ENCODE peak calls at places on chromosomes 5 and 9, in nine cellular contexts. I is cardiac muscle cell, C is adrenal gland, A is omental fat pad, E is RWPE2, D is fibroblast of pulmonary artery, J is pancreas, T is bronchial epithelial cell, M is prostate gland. H is an unnamed sample.

GRCh38 chr5:112276996-112277395 is 142.1 kb downstream of the EPB41L4A start:
- DNase-seq in I (no peak), C (no peak), A (no peak), E (no peak), D (no peak), J (no peak), T (no peak), M (no peak), H (no peak)

GRCh38 chr9:115008536-115008935 is 78.1 kb upstream of the TNFSF8 start:
- DNase-seq in I (peak), C (no peak), A (no peak), E (no peak), D (peak), J (no peak), T (peak), M (no peak), H (no peak)

GRCh38 chr9:83281306-83282255 is 218.6 kb upstream of the RASEF start:
- DNase-seq in I (peak), C (peak), A (no peak), E (no peak), D (peak), J (no peak), T (peak), M (peak), H (no peak)

GRCh38 chr5:126124706-126125345 is 298.4 kb upstream of the GRAMD2B start:
- DNase-seq in I (peak), C (no peak), A (no peak), E (no peak), D (peak), J (no peak), T (peak), M (no peak), H (no peak)

GRCh38 chr9:118438805-118439204 is 734.6 kb downstream of the TLR4 start:
- DNase-seq in I (no peak), C (no peak), A (no peak), E (no peak), D (no peak), J (no peak), T (no peak), M (no peak), H (no peak)

GRCh38 chr5:139976703-139977102 is 66.4 kb downstream of the NRG2 start:
- DNase-seq in I (no peak), C (no peak), A (no peak), E (no peak), D (no peak), J (no peak), T (no peak), M (no peak), H (no peak)

GRCh38 chr9:122015165-122015821 is 77.8 kb downstream of the TTLL11 start:
- DNase-seq in I (no peak), C (no peak), A (no peak), E (no peak), D (no peak), J (no peak), T (no peak), M (no peak), H (no peak)

GRCh38 chr9:3880851-3881250 is 355.1 kb upstream of the RFX3 start:
- DNase-seq in I (peak), C (no peak), A (no peak), E (no peak), D (peak), J (no peak), T (peak), M (no peak), H (no peak)

GRCh38 chr5:109173395-109173794 is 236.4 kb downstream of the PJA2 start:
- DNase-seq in I (no peak), C (no peak), A (no peak), E (no peak), D (no peak), J (no peak), T (peak), M (no peak), H (no peak)

GRCh38 chr5:159310492-159310891 is 19.8 kb downstream of the IL12B start:
- DNase-seq in I (peak), C (no peak), A (no peak), E (no peak), D (no peak), J (peak), T (peak), M (peak), H (no peak)

GRCh38 chr9:6667633-6668280 is 22.2 kb upstream of the GLDC start:
- DNase-seq in I (peak), C (no peak), A (no peak), E (no peak), D (peak), J (no peak), T (peak), M (no peak), H (no peak)

GRCh38 chr5:132110930-132111329 is 37.3 kb downstream of the CSF2 start:
- DNase-seq in I (no peak), C (no peak), A (no peak), E (no peak), D (no peak), J (no peak), T (no peak), M (no peak), H (no peak)

GRCh38 chr5:135467051-135467625 is 15.0 kb upstream of the TIFAB start:
- DNase-seq in I (no peak), C (no peak), A (no peak), E (peak), D (no peak), J (peak), T (no peak), M (no peak), H (peak)

GRCh38 chr9:15211994-15212501 is 95.0 kb downstream of the TTC39B start:
- DNase-seq in I (peak), C (no peak), A (no peak), E (no peak), D (peak), J (no peak), T (no peak), M (no peak), H (no peak)

GRCh38 chr9:134661299-134661698 is 19.7 kb downstream of the COL5A1 start:
- DNase-seq in I (no peak), C (no peak), A (no peak), E (no peak), D (no peak), J (peak), T (no peak), M (no peak), H (peak)

GRCh38 chr9:113302792-113303418 is at the start of gene RNF183:
- DNase-seq in I (no peak), C (no peak), A (no peak), E (no peak), D (no peak), J (no peak), T (peak), M (no peak), H (no peak)

GRCh38 chr5:32506251-32506661 is 61.7 kb upstream of the ZFR start:
- DNase-seq in I (peak), C (no peak), A (no peak), E (no peak), D (peak), J (no peak), T (peak), M (no peak), H (no peak)

GRCh38 chr9:119088002-119088401 is 281.2 kb downstream of the BRINP1 start:
- DNase-seq in I (no peak), C (no peak), A (no peak), E (no peak), D (no peak), J (no peak), T (no peak), M (no peak), H (no peak)

GRCh38 chr5:19891658-19892057 is 96.3 kb downstream of the CDH18 start:
- DNase-seq in I (peak), C (no peak), A (no peak), E (no peak), D (peak), J (no peak), T (peak), M (no peak), H (no peak)

GRCh38 chr5:102930244-102930643 is 175.1 kb downstream of the PAM start:
- DNase-seq in I (no peak), C (no peak), A (no peak), E (no peak), D (no peak), J (no peak), T (no peak), M (no peak), H (no peak)

GRCh38 chr5:73591102-73591695 is 25.7 kb downstream of the UTP15 start:
- DNase-seq in I (peak), C (peak), A (no peak), E (no peak), D (peak), J (no peak), T (peak), M (peak), H (no peak)

GRCh38 chr9:81519816-81520215 is 169.5 kb downstream of the TLE1 start:
- DNase-seq in I (peak), C (no peak), A (no peak), E (no peak), D (no peak), J (no peak), T (no peak), M (no peak), H (no peak)

GRCh38 chr5:59142927-59143326 is 560.1 kb downstream of the RAB3C start:
- DNase-seq in I (no peak), C (no peak), A (no peak), E (no peak), D (no peak), J (no peak), T (no peak), M (no peak), H (no peak)

GRCh38 chr5:72436796-72437471 is 70.3 kb downstream of the ZNF366 start:
- DNase-seq in I (peak), C (no peak), A (no peak), E (no peak), D (peak), J (no peak), T (peak), M (no peak), H (no peak)

GRCh38 chr9:129932303-129933151 is 97.3 kb downstream of the USP20 start:
- DNase-seq in I (peak), C (no peak), A (no peak), E (no peak), D (peak), J (no peak), T (no peak), M (no peak), H (no peak)

GRCh38 chr5:168808217-168808616 is 229.0 kb upstream of the PANK3 start:
- DNase-seq in I (no peak), C (no peak), A (no peak), E (no peak), D (no peak), J (no peak), T (no peak), M (no peak), H (no peak)

GRCh38 chr9:8660383-8660782 is 860.8 kb upstream of the DMAC1 start:
- DNase-seq in I (peak), C (no peak), A (no peak), E (no peak), D (peak), J (no peak), T (peak), M (peak), H (no peak)

GRCh38 chr9:131951155-131951554 is 128.5 kb downstream of the MED27 start:
- DNase-seq in I (no peak), C (no peak), A (no peak), E (no peak), D (no peak), J (no peak), T (no peak), M (no peak), H (no peak)

GRCh38 chr9:131959056-131959455 is 120.6 kb downstream of the MED27 start:
- DNase-seq in I (no peak), C (no peak), A (no peak), E (no peak), D (no peak), J (no peak), T (no peak), M (no peak), H (no peak)

GRCh38 chr9:131950487-131950886 is 129.2 kb downstream of the MED27 start:
- DNase-seq in I (no peak), C (no peak), A (no peak), E (no peak), D (no peak), J (no peak), T (no peak), M (no peak), H (no peak)

GRCh38 chr9:131951905-131952304 is 127.8 kb downstream of the MED27 start:
- DNase-seq in I (peak), C (no peak), A (no peak), E (no peak), D (peak), J (no peak), T (no peak), M (no peak), H (no peak)

DNA sequence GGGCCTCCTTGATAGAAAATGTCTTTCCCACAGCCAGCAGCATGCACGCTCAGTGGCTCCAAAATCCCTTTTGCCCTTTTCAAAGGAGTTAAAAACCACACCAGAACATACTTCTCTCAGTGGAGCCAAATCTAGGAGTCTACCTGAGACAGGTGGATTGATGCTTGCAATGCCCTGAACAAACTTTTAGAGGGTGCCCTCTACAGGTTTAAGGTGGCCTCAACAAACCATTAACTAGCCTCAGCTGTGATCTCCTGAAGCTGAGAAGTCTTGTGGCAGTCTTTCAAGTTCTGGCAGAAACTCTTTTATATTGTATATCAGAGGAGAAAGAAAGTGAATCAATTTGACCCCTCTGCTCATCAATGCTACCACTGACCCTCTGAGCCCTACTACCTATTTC is 125.4 kb downstream of the MED27 start:
- DNase-seq in I (no peak), C (no peak), A (no peak), E (no peak), D (no peak), J (no peak), T (peak), M (no peak), H (no peak)
- TF ChIP-seq CTCF in I (peak), C (no peak), A (no peak), E (peak), D (peak), J (no peak), T (peak), M (no peak), H (peak)

GRCh38 chr5:68273717-68274409 is 58.3 kb downstream of the PIK3R1 start:
- DNase-seq in I (no peak), C (no peak), A (no peak), E (no peak), D (no peak), J (no peak), T (no peak), M (no peak), H (no peak)

GRCh38 chr5:68270576-68270975 is 55.0 kb downstream of the PIK3R1 start:
- DNase-seq in I (no peak), C (no peak), A (no peak), E (no peak), D (no peak), J (no peak), T (no peak), M (no peak), H (no peak)

GRCh38 chr5:68269820-68270219 is 54.3 kb downstream of the PIK3R1 start:
- DNase-seq in I (no peak), C (no peak), A (no peak), E (no peak), D (no peak), J (no peak), T (no peak), M (no peak), H (no peak)

GRCh38 chr5:68271124-68271523 is 55.6 kb downstream of the PIK3R1 start:
- DNase-seq in I (no peak), C (no peak), A (no peak), E (no peak), D (no peak), J (no peak), T (no peak), M (no peak), H (no peak)

GRCh38 chr5:68272289-68272688 is 56.7 kb downstream of the PIK3R1 start:
- DNase-seq in I (peak), C (no peak), A (no peak), E (no peak), D (peak), J (no peak), T (no peak), M (no peak), H (no peak)
- TF ChIP-seq CTCF in I (peak), C (peak), A (no peak), E (peak), D (peak), J (no peak), T (no peak), M (no peak), H (peak)

GRCh38 chr5:94779684-94780083 is 161.2 kb downstream of the SLF1 start:
- DNase-seq in I (no peak), C (no peak), A (no peak), E (no peak), D (no peak), J (no peak), T (no peak), M (no peak), H (no peak)

GRCh38 chr5:94788527-94788926 is 170.1 kb downstream of the SLF1 start:
- DNase-seq in I (no peak), C (no peak), A (no peak), E (no peak), D (no peak), J (no peak), T (no peak), M (no peak), H (no peak)

GRCh38 chr5:94782376-94782775 is 163.9 kb downstream of the SLF1 start:
- DNase-seq in I (no peak), C (no peak), A (no peak), E (no peak), D (no peak), J (no peak), T (no peak), M (no peak), H (no peak)

DNA sequence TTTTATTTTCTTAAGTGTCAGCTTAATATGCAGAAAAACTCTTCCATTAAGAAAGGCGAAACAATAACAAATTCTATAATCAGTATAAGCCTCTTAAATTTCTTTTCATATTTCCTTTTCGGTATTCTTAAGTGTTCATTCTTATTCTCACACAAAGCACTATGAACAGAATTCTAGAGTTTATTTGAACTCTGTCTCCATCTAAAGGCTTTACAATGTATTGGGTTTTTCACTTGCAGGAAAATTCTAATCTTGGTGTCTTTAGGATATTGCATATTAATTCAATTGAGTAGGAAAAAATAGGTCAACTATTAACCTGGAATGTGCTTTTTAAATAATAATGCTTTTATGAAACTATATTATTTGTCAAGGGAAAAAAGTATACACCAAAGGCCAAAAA is 166.6 kb downstream of the SLF1 start:
- DNase-seq in I (no peak), C (no peak), A (no peak), E (no peak), D (peak), J (no peak), T (peak), M (no peak), H (no peak)
- TF ChIP-seq CTCF in I (no peak), C (no peak), A (no peak), E (peak), D (peak), J (no peak), T (no peak), M (no peak), H (peak)

GRCh38 chr5:13994606-13995336 is 50.3 kb upstream of the DNAH5 start:
- DNase-seq in I (no peak), C (no peak), A (no peak), E (no peak), D (no peak), J (no peak), T (no peak), M (no peak), H (no peak)

GRCh38 chr5:13991365-13991764 is 46.9 kb upstream of the DNAH5 start:
- DNase-seq in I (no peak), C (no peak), A (no peak), E (no peak), D (no peak), J (no peak), T (no peak), M (no peak), H (no peak)

GRCh38 chr5:13990896-13991295 is 46.4 kb upstream of the DNAH5 start:
- DNase-seq in I (no peak), C (no peak), A (no peak), E (no peak), D (no peak), J (no peak), T (peak), M (no peak), H (no peak)

GRCh38 chr5:13992795-13993194 is 48.3 kb upstream of the DNAH5 start:
- DNase-seq in I (no peak), C (no peak), A (no peak), E (no peak), D (no peak), J (no peak), T (no peak), M (no peak), H (no peak)

GRCh38 chr5:13993926-13994325 is 49.4 kb upstream of the DNAH5 start:
- DNase-seq in I (no peak), C (no peak), A (no peak), E (no peak), D (no peak), J (no peak), T (no peak), M (no peak), H (no peak)
- TF ChIP-seq CTCF in I (no peak), C (no peak), A (no peak), E (no peak), D (no peak), J (no peak), T (no peak), M (no peak), H (no peak)